ENCODE peak calls at places on chromosomes 1 and 21, in six cellular contexts. P is heart left ventricle, B is cardiac fibroblast, H is mesenchymal stem cell, X is Caco-2, W is tibial artery. N is an unnamed sample.

GRCh38 chr21:37358392-37358791 is 8.2 kb upstream of the DYRK1A start:
- DNase-seq in H (peak), B (peak), P (no peak), W (no peak), X (no peak), N (no peak)

GRCh38 chr1:218529691-218530310 is 184.7 kb downstream of the TGFB2 start:
- DNase-seq in H (no peak), W (no peak), B (no peak), X (no peak), P (no peak), N (no peak)

GRCh38 chr1:226593541-226593940 is 45.0 kb downstream of the STUM start:
- DNase-seq in P (no peak), H (no peak), X (no peak), B (no peak), W (no peak), N (no peak)

GRCh38 chr1:4801192-4801924 is 146.9 kb downstream of the AJAP1 start:
- DNase-seq in P (peak), H (no peak), B (peak), W (no peak), X (no peak), N (no peak)

GRCh38 chr1:110340207-110340468 is 961 bp downstream of the RBM15 start:
- DNase-seq in P (no peak), B (no peak), H (no peak), X (no peak), W (peak), N (no peak)

GRCh38 chr21:41706678-41707077 is 60.2 kb downstream of the RIPK4 start:
- DNase-seq in H (no peak), W (no peak), B (peak), P (no peak), X (peak), N (no peak)

GRCh38 chr1:153099646-153100045 is 5.3 kb upstream of the SPRR2E start:
- DNase-seq in W (no peak), X (no peak), P (no peak), B (no peak), H (no peak), N (no peak)

GRCh38 chr1:169100208-169100882 is 6.1 kb upstream of the ATP1B1 start:
- DNase-seq in X (no peak), W (no peak), P (no peak), B (no peak), H (no peak), N (no peak)

GRCh38 chr1:115374598-115374997 is 36.5 kb upstream of the NGF start:
- DNase-seq in P (no peak), B (no peak), X (no peak), H (no peak), W (no peak), N (no peak)

GRCh38 chr1:91651671-91652071 is 151.0 kb downstream of the CDC7 start:
- DNase-seq in H (peak), W (peak), B (peak), X (no peak), P (peak), N (no peak)

GRCh38 chr1:36137226-36137625 is 12.1 kb downstream of the TRAPPC3 start:
- DNase-seq in B (no peak), W (no peak), H (no peak), P (no peak), X (no peak), N (no peak)

GRCh38 chr1:213095467-213095866 is 44.4 kb downstream of the RPS6KC1 start:
- DNase-seq in H (no peak), B (no peak), X (no peak), W (no peak), P (no peak), N (no peak)

GRCh38 chr1:2528966-2529750 is 905 bp downstream of the HES5 start:
- DNase-seq in X (no peak), W (peak), P (peak), H (peak), B (no peak), N (no peak)

GRCh38 chr1:213135572-213135971 is 84.5 kb downstream of the RPS6KC1 start:
- DNase-seq in H (peak), W (no peak), B (peak), X (no peak), P (no peak), N (no peak)

GRCh38 chr1:108777839-108778238 is 31.4 kb downstream of the STXBP3 start:
- DNase-seq in X (no peak), B (no peak), W (no peak), P (no peak), H (no peak), N (no peak)

GRCh38 chr1:227437495-227438008 is 119.3 kb upstream of the CDC42BPA start:
- DNase-seq in W (no peak), P (no peak), X (no peak), B (peak), H (peak), N (peak)

GRCh38 chr21:41766051-41766882 is 585 bp downstream of the RIPK4 start:
- DNase-seq in X (no peak), H (no peak), B (no peak), P (no peak), W (no peak), N (no peak)

GRCh38 chr1:76147917-76148316 is 73.4 kb downstream of the ST6GALNAC3 start:
- DNase-seq in B (no peak), P (no peak), W (no peak), H (no peak), X (no peak), N (no peak)

GRCh38 chr1:20992327-20993056 is 184.2 kb downstream of the EIF4G3 start:
- DNase-seq in W (no peak), B (peak), P (no peak), H (peak), X (no peak), N (no peak)

GRCh38 chr21:41640756-41641509 is 125.9 kb downstream of the RIPK4 start:
- DNase-seq in P (no peak), B (peak), H (peak), X (peak), W (peak), N (no peak)

GRCh38 chr1:100353988-100354387 is 1.7 kb downstream of the CDC14A start:
- DNase-seq in H (peak), B (no peak), P (no peak), X (peak), W (no peak), N (no peak)

GRCh38 chr1:227893696-227894305 is 53.9 kb downstream of the WNT9A start:
- DNase-seq in X (peak), H (no peak), B (no peak), W (peak), P (no peak), N (no peak)

GRCh38 chr21:17454315-17455027 is 58.4 kb upstream of the CXADR start:
- DNase-seq in H (peak), B (peak), X (peak), W (no peak), P (no peak), N (peak)

GRCh38 chr1:51325878-51326755 is 4.2 kb downstream of the TTC39A start:
- DNase-seq in X (no peak), P (peak), B (no peak), W (no peak), H (no peak), N (no peak)

GRCh38 chr1:209434631-209435217 is 148.8 kb upstream of the CAMK1G start:
- DNase-seq in X (no peak), W (no peak), B (no peak), H (no peak), P (no peak), N (no peak)

GRCh38 chr1:1874901-1875300 is 16.0 kb downstream of the GNB1 start:
- DNase-seq in H (no peak), P (no peak), X (no peak), W (no peak), B (no peak), N (no peak)

GRCh38 chr1:209029737-209030136 is 553.8 kb upstream of the CAMK1G start:
- DNase-seq in B (peak), W (no peak), P (no peak), H (no peak), X (no peak), N (no peak)

GRCh38 chr1:52530563-52531144 is 22.2 kb downstream of the TUT4 start:
- DNase-seq in B (no peak), W (no peak), X (no peak), P (no peak), H (no peak), N (no peak)

GRCh38 chr1:63368131-63368530 is 704 bp downstream of the ALG6 start:
- DNase-seq in P (no peak), W (no peak), H (no peak), B (peak), X (no peak), N (no peak)
- H3K4me3 ChIP-seq in P (peak), W (peak), H (peak), B (peak), X (peak), N (peak)

GRCh38 chr1:94202241-94202640 is 35.1 kb downstream of the ARHGAP29 start:
- DNase-seq in W (no peak), X (no peak), P (no peak), H (no peak), B (no peak), N (no peak)
- H3K4me3 ChIP-seq in W (no peak), X (no peak), P (no peak), H (no peak), B (no peak), N (no peak)

GRCh38 chr1:185560760-185561159 is 173.4 kb upstream of the HMCN1 start:
- DNase-seq in H (no peak), X (no peak), P (peak), W (no peak), B (no peak), N (no peak)

GRCh38 chr1:185559684-185560310 is 174.4 kb upstream of the HMCN1 start:
- DNase-seq in W (no peak), B (peak), X (peak), P (peak), H (peak), N (peak)

GRCh38 chr1:185556551-185556950 is 177.6 kb upstream of the HMCN1 start:
- DNase-seq in H (no peak), P (no peak), B (no peak), X (no peak), W (no peak), N (no peak)

GRCh38 chr1:185561629-185562028 is 172.6 kb upstream of the HMCN1 start:
- DNase-seq in P (no peak), X (no peak), W (no peak), B (peak), H (peak), N (no peak)

DNA sequence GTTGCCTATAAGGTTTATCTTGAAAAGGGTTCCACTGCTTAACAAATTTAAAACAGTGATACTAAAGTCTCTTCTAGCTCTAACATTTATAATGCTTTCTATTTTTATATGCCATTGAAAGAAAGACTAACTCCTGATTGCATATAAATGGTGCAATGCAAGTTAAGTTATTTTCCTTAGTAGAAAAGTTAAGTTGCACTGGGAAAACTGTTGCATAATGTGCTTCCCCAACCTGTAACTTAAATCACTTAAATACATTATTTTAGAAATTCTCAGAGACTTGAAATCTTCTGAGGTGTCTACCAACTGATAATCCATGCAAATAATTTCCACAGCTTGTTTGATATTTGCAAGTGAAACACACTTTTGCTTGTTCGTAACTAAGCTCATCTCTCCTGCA is 175.0 kb upstream of the HMCN1 start:
- DNase-seq in W (no peak), X (no peak), H (no peak), B (no peak), P (no peak), N (no peak)
- H3K4me3 ChIP-seq in W (no peak), X (no peak), H (no peak), B (no peak), P (no peak), N (no peak)

GRCh38 chr1:244137725-244138124 is 86.6 kb downstream of the ZBTB18 start:
- DNase-seq in P (no peak), W (no peak), X (no peak), B (no peak), H (peak), N (no peak)
- H3K4me3 ChIP-seq in P (no peak), W (no peak), X (no peak), B (no peak), H (no peak), N (no peak)

GRCh38 chr1:61605607-61606321 is 119.2 kb downstream of the TM2D1 start:
- DNase-seq in H (no peak), P (no peak), W (no peak), B (peak), X (no peak), N (no peak)
- H3K4me3 ChIP-seq in H (no peak), P (no peak), W (peak), B (no peak), X (no peak), N (no peak)

DNA sequence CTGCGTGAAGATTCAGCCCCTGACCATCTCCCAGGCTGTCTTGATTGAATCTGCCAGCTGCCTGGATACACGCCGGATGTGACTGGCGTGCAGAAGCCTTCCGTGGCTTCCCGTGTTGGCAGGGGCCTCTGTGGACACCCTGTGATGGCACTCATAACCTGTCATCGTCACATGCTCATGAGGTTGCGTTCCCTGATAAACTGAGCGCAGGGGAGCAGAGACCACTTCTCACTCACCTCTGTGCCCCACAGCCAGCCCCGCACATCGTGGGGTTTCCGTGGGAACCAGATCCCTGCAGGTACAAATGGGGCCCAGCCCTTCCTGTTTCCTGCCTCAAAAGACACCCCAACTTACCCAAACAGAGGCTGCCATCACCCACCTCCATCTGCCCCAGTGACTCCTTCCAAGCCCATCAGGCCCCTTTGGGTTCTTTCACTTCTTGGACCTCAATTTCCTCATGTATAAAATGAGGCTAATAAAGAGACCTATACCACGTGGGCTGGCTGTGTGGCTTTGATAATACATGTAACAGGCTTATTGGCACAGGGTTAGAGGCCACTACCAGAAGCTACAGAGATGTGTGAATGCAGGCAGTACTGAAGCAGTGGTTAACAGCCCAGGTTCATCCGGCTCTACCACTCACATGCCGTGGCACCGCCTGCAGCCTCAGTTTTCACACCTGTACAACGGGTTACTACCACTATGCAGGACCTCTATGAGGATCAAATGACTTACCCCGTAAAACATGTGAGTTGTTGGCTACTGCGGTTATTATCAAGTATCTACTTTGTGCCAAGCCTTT is 23.6 kb downstream of the HTR6 start:
- DNase-seq in H (no peak), P (no peak), W (no peak), X (no peak), B (no peak), N (no peak)
- H3K4me3 ChIP-seq in H (no peak), P (no peak), W (no peak), X (no peak), B (no peak), N (no peak)

GRCh38 chr1:113978863-113979702 is at the start of gene OLFML3:
- DNase-seq in X (peak), B (peak), P (peak), W (peak), H (peak), N (peak)
- H3K4me3 ChIP-seq in X (peak), B (peak), P (peak), W (peak), H (no peak), N (peak)

GRCh38 chr1:224329484-224329841 is 509 bp downstream of the NVL start:
- DNase-seq in P (no peak), W (no peak), B (no peak), H (no peak), X (no peak), N (no peak)

GRCh38 chr1:224331824-224332223 is 1.9 kb upstream of the NVL start:
- DNase-seq in X (no peak), B (no peak), W (no peak), P (no peak), H (no peak), N (no peak)

GRCh38 chr1:224329842-224330753 is at the start of gene NVL:
- DNase-seq in B (peak), P (peak), W (peak), X (peak), H (peak), N (peak)

GRCh38 chr1:224333309-224333926 is 3.4 kb upstream of the NVL start:
- DNase-seq in H (peak), W (no peak), P (no peak), B (peak), X (no peak), N (no peak)

GRCh38 chr1:224331326-224331725 is 1.4 kb upstream of the NVL start:
- DNase-seq in X (no peak), B (no peak), W (no peak), H (no peak), P (no peak), N (no peak)
- H3K4me3 ChIP-seq in X (peak), B (no peak), W (no peak), H (no peak), P (no peak), N (no peak)

DNA sequence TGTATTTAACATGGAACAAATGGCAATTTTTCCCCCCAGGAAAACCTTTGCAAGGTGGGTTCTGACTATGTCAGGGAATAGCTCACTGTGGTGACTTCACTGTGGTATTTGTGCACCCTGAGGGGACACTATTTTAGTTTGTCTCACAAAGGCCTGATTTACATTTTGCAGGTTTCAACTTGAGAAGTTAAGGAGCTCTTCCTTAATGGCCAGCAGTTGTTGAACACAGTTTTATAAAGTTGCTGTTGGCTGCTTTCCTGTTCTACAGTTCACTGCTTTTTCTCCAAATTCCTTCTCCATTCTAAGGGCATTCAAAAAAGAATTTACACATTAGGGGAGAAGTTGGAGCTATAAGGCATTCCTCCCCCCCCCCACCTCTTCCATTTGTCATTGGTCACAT is 4.6 kb downstream of the LAMC1 start:
- DNase-seq in W (no peak), B (no peak), P (no peak), H (no peak), X (no peak), N (peak)
- H3K4me3 ChIP-seq in W (peak), B (peak), P (peak), H (no peak), X (no peak), N (no peak)

GRCh38 chr1:201115390-201115937 is 3.2 kb upstream of the CACNA1S start:
- DNase-seq in H (no peak), P (no peak), B (no peak), W (no peak), X (no peak), N (no peak)

GRCh38 chr1:201111672-201112071 is 554 bp downstream of the CACNA1S start:
- DNase-seq in W (no peak), B (no peak), X (no peak), P (no peak), H (no peak), N (no peak)

GRCh38 chr1:201112173-201112731 is at the start of gene CACNA1S:
- DNase-seq in P (no peak), X (no peak), W (no peak), H (no peak), B (no peak), N (no peak)

GRCh38 chr1:201114245-201115131 is 2.3 kb upstream of the CACNA1S start:
- DNase-seq in H (peak), X (peak), W (peak), P (peak), B (peak), N (peak)

DNA sequence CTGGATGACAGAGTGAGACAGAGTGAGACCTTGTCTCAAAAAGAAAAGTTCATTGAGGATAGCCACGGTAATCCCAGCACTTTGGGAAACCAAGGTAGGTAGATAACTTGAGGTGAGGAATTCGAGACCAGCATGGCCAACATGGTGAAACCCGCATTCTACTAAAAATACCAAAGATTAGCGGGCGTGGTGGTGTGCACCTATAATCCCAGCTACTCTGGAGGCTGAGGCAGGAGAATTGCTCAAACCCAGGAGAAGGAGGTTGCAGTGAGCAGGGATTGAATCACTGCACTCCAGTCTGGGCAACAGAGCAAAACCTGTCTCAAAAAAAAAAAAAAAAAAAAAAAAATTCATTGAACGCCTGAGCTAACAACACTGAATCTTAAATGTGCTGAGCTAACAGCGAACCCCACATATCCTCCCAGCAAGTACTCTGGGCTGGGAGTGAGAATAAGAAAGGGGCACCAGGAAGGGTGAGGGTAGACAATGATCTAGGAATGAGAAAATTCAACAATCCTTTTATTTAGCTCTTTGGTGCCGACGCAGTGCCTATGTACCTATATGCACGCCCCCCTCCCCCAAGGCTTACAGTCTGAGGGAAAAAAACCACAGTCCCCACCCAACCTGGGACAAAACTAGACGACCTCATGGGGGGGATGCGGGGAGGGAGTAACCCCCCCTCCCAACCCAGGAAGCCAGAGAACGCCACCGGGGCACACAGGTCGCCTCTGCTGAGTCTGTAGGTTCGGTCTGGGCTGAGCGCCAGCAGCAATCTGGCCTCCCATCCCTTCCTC is 1.4 kb upstream of the CACNA1S start:
- DNase-seq in W (no peak), B (no peak), H (no peak), X (no peak), P (no peak), N (no peak)
- H3K4me3 ChIP-seq in W (peak), B (no peak), H (no peak), X (peak), P (peak), N (peak)

N was measured in NT2/D1.